ENCODE peak calls at places on chromosomes 13 and 19, in nine cellular contexts. One of them, this sample, is unnamed.
A peak's percentile ranks its signal among the peaks of the same experiment; 100 is the strongest.

GRCh38 chr13:104140557-104140956 is 1074.3 kb upstream of the SLC10A2 start:
- DNase-seq in activated T-helper 1 cell treated with anti-CD3 and anti-CD28 coated beads, Interleukin-2, amount 50 U/mL, for 16 hours: no peak
- DNase-seq in skeletal muscle cell: no peak
- DNase-seq in T47D: no peak
- DNase-seq in GM12891: no peak
- DNase-seq in nucleus accumbens: no peak
- DNase-seq in HS-5: peak; percentile 11
- DNase-seq in HuH-7: no peak
- DNase-seq in stimulated activated CD4-positive, alpha-beta T cell treated with anti-CD3 and anti-CD28 coated beads, Interleukin-2, amount 100 ng/mL, for 48 hours: no peak
- DNase-seq in this sample: no peak

GRCh38 chr13:56906909-56907308 is 233.8 kb upstream of the PRR20A start:
- DNase-seq in activated T-helper 1 cell treated with anti-CD3 and anti-CD28 coated beads, Interleukin-2, amount 50 U/mL, for 16 hours: no peak
- DNase-seq in skeletal muscle cell: no peak
- DNase-seq in T47D: no peak
- DNase-seq in GM12891: no peak
- DNase-seq in nucleus accumbens: no peak
- DNase-seq in HS-5: no peak
- DNase-seq in HuH-7: no peak
- DNase-seq in stimulated activated CD4-positive, alpha-beta T cell treated with anti-CD3 and anti-CD28 coated beads, Interleukin-2, amount 100 ng/mL, for 48 hours: no peak
- DNase-seq in this sample: no peak

GRCh38 chr13:36275190-36276002 is 22.2 kb downstream of the CCDC169 start:
- DNase-seq in activated T-helper 1 cell treated with anti-CD3 and anti-CD28 coated beads, Interleukin-2, amount 50 U/mL, for 16 hours: no peak
- DNase-seq in skeletal muscle cell: peak; percentile 57
- DNase-seq in T47D: peak; percentile 60
- DNase-seq in GM12891: no peak
- DNase-seq in nucleus accumbens: no peak
- DNase-seq in HS-5: no peak
- DNase-seq in HuH-7: no peak
- DNase-seq in stimulated activated CD4-positive, alpha-beta T cell treated with anti-CD3 and anti-CD28 coated beads, Interleukin-2, amount 100 ng/mL, for 48 hours: no peak
- DNase-seq in this sample: peak; percentile 84

GRCh38 chr19:46841458-46842083 is 9.1 kb downstream of the AP2S1 start:
- DNase-seq in activated T-helper 1 cell treated with anti-CD3 and anti-CD28 coated beads, Interleukin-2, amount 50 U/mL, for 16 hours: no peak
- DNase-seq in skeletal muscle cell: no peak
- DNase-seq in T47D: no peak
- DNase-seq in GM12891: no peak
- DNase-seq in nucleus accumbens: no peak
- DNase-seq in HS-5: no peak
- DNase-seq in HuH-7: no peak
- DNase-seq in stimulated activated CD4-positive, alpha-beta T cell treated with anti-CD3 and anti-CD28 coated beads, Interleukin-2, amount 100 ng/mL, for 48 hours: no peak
- DNase-seq in this sample: no peak

GRCh38 chr19:31470229-31470939 is 121.1 kb upstream of the TSHZ3 start:
- DNase-seq in activated T-helper 1 cell treated with anti-CD3 and anti-CD28 coated beads, Interleukin-2, amount 50 U/mL, for 16 hours: no peak
- DNase-seq in skeletal muscle cell: no peak
- DNase-seq in T47D: peak; percentile 1
- DNase-seq in GM12891: no peak
- DNase-seq in nucleus accumbens: no peak
- DNase-seq in HS-5: no peak
- DNase-seq in HuH-7: no peak
- DNase-seq in stimulated activated CD4-positive, alpha-beta T cell treated with anti-CD3 and anti-CD28 coated beads, Interleukin-2, amount 100 ng/mL, for 48 hours: no peak
- DNase-seq in this sample: no peak

GRCh38 chr19:36093146-36093662 is 17.7 kb upstream of the OVOL3 start:
- DNase-seq in activated T-helper 1 cell treated with anti-CD3 and anti-CD28 coated beads, Interleukin-2, amount 50 U/mL, for 16 hours: no peak
- DNase-seq in skeletal muscle cell: no peak
- DNase-seq in T47D: no peak
- DNase-seq in GM12891: no peak
- DNase-seq in nucleus accumbens: no peak
- DNase-seq in HS-5: no peak
- DNase-seq in HuH-7: no peak
- DNase-seq in stimulated activated CD4-positive, alpha-beta T cell treated with anti-CD3 and anti-CD28 coated beads, Interleukin-2, amount 100 ng/mL, for 48 hours: no peak
- DNase-seq in this sample: no peak

GRCh38 chr13:44191504-44192171 is 182.0 kb upstream of the SERP2 start:
- DNase-seq in activated T-helper 1 cell treated with anti-CD3 and anti-CD28 coated beads, Interleukin-2, amount 50 U/mL, for 16 hours: no peak
- DNase-seq in skeletal muscle cell: no peak
- DNase-seq in T47D: peak; percentile 90
- DNase-seq in GM12891: no peak
- DNase-seq in nucleus accumbens: peak; percentile 14
- DNase-seq in HS-5: no peak
- DNase-seq in HuH-7: peak; percentile 37
- DNase-seq in stimulated activated CD4-positive, alpha-beta T cell treated with anti-CD3 and anti-CD28 coated beads, Interleukin-2, amount 100 ng/mL, for 48 hours: no peak
- DNase-seq in this sample: peak; percentile 86

GRCh38 chr13:44801990-44802389 is 187.3 kb downstream of the NUFIP1 start:
- DNase-seq in activated T-helper 1 cell treated with anti-CD3 and anti-CD28 coated beads, Interleukin-2, amount 50 U/mL, for 16 hours: no peak
- DNase-seq in skeletal muscle cell: peak; percentile 59
- DNase-seq in T47D: no peak
- DNase-seq in GM12891: no peak
- DNase-seq in nucleus accumbens: no peak
- DNase-seq in HS-5: no peak
- DNase-seq in HuH-7: no peak
- DNase-seq in stimulated activated CD4-positive, alpha-beta T cell treated with anti-CD3 and anti-CD28 coated beads, Interleukin-2, amount 100 ng/mL, for 48 hours: no peak
- DNase-seq in this sample: peak; percentile 68

GRCh38 chr19:23263396-23263795 is 13.2 kb upstream of the ZNF724 start:
- DNase-seq in activated T-helper 1 cell treated with anti-CD3 and anti-CD28 coated beads, Interleukin-2, amount 50 U/mL, for 16 hours: no peak
- DNase-seq in skeletal muscle cell: no peak
- DNase-seq in T47D: no peak
- DNase-seq in GM12891: no peak
- DNase-seq in nucleus accumbens: no peak
- DNase-seq in HS-5: no peak
- DNase-seq in HuH-7: no peak
- DNase-seq in stimulated activated CD4-positive, alpha-beta T cell treated with anti-CD3 and anti-CD28 coated beads, Interleukin-2, amount 100 ng/mL, for 48 hours: no peak
- DNase-seq in this sample: no peak

This sample was measured in fibroblast of the conjunctiva.